ENCODE peak calls at places on chromosomes 13 and 19, in seven cellular contexts. P is CD4-positive, alpha-beta T cell; I is upper lobe of right lung; E is H1; W is psoas muscle; N is neural progenitor cell; R is fibroblast of lung. Y is an unnamed sample.
A peak's percentile ranks its signal among the peaks of the same experiment; 100 is the strongest.

GRCh38 chr19:8323781-8324185 is 2.5 kb downstream of the RPS28 start:
- DNase-seq in P (no peak), I (no peak), E (no peak), W (no peak), N (no peak), R (no peak), Y (no peak)

GRCh38 chr13:23455401-23456185 is 22.1 kb upstream of the SACS start:
- DNase-seq in P (no peak), I (no peak), E (no peak), W (no peak), N (no peak), R (peak; percentile 28), Y (no peak)

GRCh38 chr19:6047741-6048231 is 62.5 kb downstream of the RFX2 start:
- DNase-seq in P (no peak), I (no peak), E (peak; percentile 77), W (no peak), N (peak; percentile 80), R (peak; percentile 56), Y (peak; percentile 8)

GRCh38 chr13:31947105-31947504 is 84.5 kb upstream of the FRY start:
- DNase-seq in P (no peak), I (no peak), E (no peak), W (no peak), N (peak; percentile 16), R (no peak), Y (no peak)

GRCh38 chr13:98652721-98653470 is 76.0 kb upstream of the STK24 start:
- DNase-seq in P (no peak), I (no peak), E (no peak), W (no peak), N (no peak), R (no peak), Y (no peak)

GRCh38 chr13:50060718-50061117 is 45.5 kb downstream of the KCNRG start:
- DNase-seq in P (no peak), I (no peak), E (no peak), W (no peak), N (no peak), R (peak; percentile 27), Y (no peak)

GRCh38 chr19:43747557-43748204 is 7.1 kb downstream of the SMG9 start:
- DNase-seq in P (no peak), I (no peak), E (no peak), W (no peak), N (no peak), R (no peak), Y (no peak)

GRCh38 chr13:101979825-101980224 is 422.0 kb downstream of the FGF14 start:
- DNase-seq in P (no peak), I (no peak), E (no peak), W (no peak), N (no peak), R (no peak), Y (no peak)

GRCh38 chr13:36082396-36082795 is 48.8 kb downstream of the DCLK1 start:
- DNase-seq in P (no peak), I (no peak), E (no peak), W (no peak), N (no peak), R (no peak), Y (no peak)

GRCh38 chr13:72728290-72728605 is 525 bp downstream of the BORA start:
- DNase-seq in P (no peak), I (no peak), E (no peak), W (no peak), N (no peak), R (no peak), Y (no peak)

GRCh38 chr19:6105444-6105843 is 4.9 kb downstream of the RFX2 start:
- DNase-seq in P (no peak), I (no peak), E (no peak), W (no peak), N (no peak), R (no peak), Y (no peak)

GRCh38 chr19:33661336-33661735 is 39.6 kb downstream of the CHST8 start:
- DNase-seq in P (no peak), I (no peak), E (no peak), W (no peak), N (no peak), R (no peak), Y (no peak)

GRCh38 chr13:97574926-97575325 is 141.0 kb downstream of the RAP2A start:
- DNase-seq in P (no peak), I (no peak), E (peak; percentile 48), W (no peak), N (peak; percentile 53), R (peak; percentile 65), Y (no peak)

GRCh38 chr19:52028027-52028779 is at the start of gene ZNF614:
- DNase-seq in P (peak; percentile 71), I (peak; percentile 94), E (peak; percentile 95), W (peak; percentile 88), N (peak; percentile 92), R (peak; percentile 90), Y (peak; percentile 74)

GRCh38 chr19:21586341-21587116 is 81.1 kb downstream of the ZNF429 start:
- DNase-seq in P (no peak), I (peak; percentile 70), E (peak; percentile 72), W (peak; percentile 18), N (peak; percentile 41), R (no peak), Y (peak; percentile 23)

GRCh38 chr13:50726164-50726563 is 117.3 kb downstream of the DLEU7 start:
- DNase-seq in P (no peak), I (no peak), E (no peak), W (no peak), N (no peak), R (no peak), Y (no peak)

GRCh38 chr19:47447470-47448359 is 24.0 kb downstream of the SLC8A2 start:
- DNase-seq in P (peak; percentile 28), I (peak; percentile 79), E (peak; percentile 100), W (peak; percentile 37), N (peak; percentile 94), R (peak; percentile 31), Y (peak; percentile 51)

GRCh38 chr13:114283581-114283980 is 2.2 kb downstream of the UPF3A start:
- DNase-seq in P (no peak), I (no peak), E (no peak), W (no peak), N (no peak), R (no peak), Y (no peak)

GRCh38 chr13:111281751-111282311 is 38.6 kb upstream of the TEX29 start:
- DNase-seq in P (no peak), I (no peak), E (no peak), W (no peak), N (no peak), R (peak; percentile 83), Y (no peak)

GRCh38 chr13:111279253-111279652 is 41.2 kb upstream of the TEX29 start:
- DNase-seq in P (no peak), I (no peak), E (no peak), W (no peak), N (no peak), R (no peak), Y (no peak)

GRCh38 chr13:111280226-111280625 is 40.2 kb upstream of the TEX29 start:
- DNase-seq in P (no peak), I (no peak), E (no peak), W (no peak), N (no peak), R (no peak), Y (no peak)

GRCh38 chr13:111282425-111282824 is 38.0 kb upstream of the TEX29 start:
- DNase-seq in P (no peak), I (no peak), E (no peak), W (no peak), N (no peak), R (no peak), Y (no peak)

DNA sequence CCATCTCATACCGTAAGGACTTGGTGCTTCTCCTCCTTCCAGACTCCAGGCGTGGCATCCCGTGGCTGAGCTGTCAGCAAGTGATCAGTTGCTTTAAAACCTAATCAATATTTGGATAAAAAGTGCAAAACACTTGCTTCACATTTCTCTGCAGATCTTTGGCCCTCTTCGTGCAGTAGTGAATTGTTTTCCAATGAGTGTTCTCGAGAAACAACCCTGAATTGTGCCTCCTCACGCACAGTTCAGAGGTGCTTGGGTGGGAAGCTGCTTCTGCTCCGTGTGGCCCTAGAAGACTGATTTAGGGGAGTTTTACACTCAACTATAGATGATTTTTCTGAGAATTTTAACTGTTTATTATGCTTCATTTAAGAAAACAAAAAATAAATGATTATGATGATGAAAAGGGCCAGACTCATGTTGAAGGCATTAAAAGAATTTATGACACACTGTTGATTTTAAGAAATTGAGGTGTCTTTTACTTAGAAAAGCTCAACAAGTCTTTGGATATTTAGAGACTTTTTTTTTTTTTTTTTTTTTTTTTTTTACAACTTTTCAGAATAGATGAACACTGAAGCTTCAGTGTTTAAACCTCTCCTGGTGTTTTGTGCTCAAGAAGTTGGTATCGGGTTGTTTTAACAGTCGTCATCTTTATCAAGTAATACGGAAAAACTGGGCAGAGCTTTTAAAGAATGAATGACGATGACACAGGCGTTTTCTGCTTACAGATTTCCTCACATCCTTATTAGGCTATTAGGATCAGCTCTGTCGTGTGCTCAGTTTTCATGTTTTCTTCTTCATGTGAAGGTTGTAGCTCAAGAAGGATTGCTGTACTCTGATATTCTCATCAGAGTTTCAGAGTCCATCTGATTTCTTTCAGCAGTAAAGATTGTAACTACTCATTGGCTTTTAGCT is 39.5 kb upstream of the TEX29 start:
- DNase-seq in P (no peak), I (no peak), E (no peak), W (no peak), N (no peak), R (peak; percentile 91), Y (no peak)
- H3K27ac ChIP-seq in P (no peak overlapping the region), I (peak overlapping the region; percentile 43), E (no peak overlapping the region), W (peak overlapping the region; percentile 88), N (no peak overlapping the region), R (peak overlapping the region; percentile 92), Y (no peak overlapping the region)

GRCh38 chr13:41549491-41549890 is 92.1 kb downstream of the RGCC start:
- DNase-seq in P (no peak), I (no peak), E (no peak), W (no peak), N (no peak), R (no peak), Y (no peak)

GRCh38 chr13:41546372-41547252 is 89.3 kb downstream of the RGCC start:
- DNase-seq in P (no peak), I (no peak), E (no peak), W (no peak), N (no peak), R (peak; percentile 51), Y (no peak)

GRCh38 chr13:41548870-41549269 is 91.5 kb downstream of the RGCC start:
- DNase-seq in P (no peak), I (no peak), E (no peak), W (no peak), N (no peak), R (no peak), Y (no peak)

GRCh38 chr13:41548031-41548430 is 90.7 kb downstream of the RGCC start:
- DNase-seq in P (no peak), I (no peak), E (no peak), W (no peak), N (no peak), R (no peak), Y (no peak)

GRCh38 chr13:41547253-41548000 is 90.1 kb downstream of the RGCC start:
- DNase-seq in P (no peak), I (no peak), E (no peak), W (peak; percentile 25), N (no peak), R (no peak), Y (no peak)
- H3K27ac ChIP-seq in P (no peak overlapping the region), I (peak overlapping the region; percentile 25), E (no peak overlapping the region), W (no peak overlapping the region), N (no peak overlapping the region), R (no peak overlapping the region), Y (no peak overlapping the region)

GRCh38 chr13:110305949-110306339 is 1.0 kb downstream of the COL4A1 start:
- DNase-seq in P (no peak), I (no peak), E (no peak), W (no peak), N (no peak), R (peak; percentile 43), Y (no peak)
- H3K27ac ChIP-seq in P (no peak overlapping the region), I (peak overlapping the region; percentile 89), E (no peak overlapping the region), W (peak overlapping the region; percentile 84), N (no peak overlapping the region), R (peak overlapping the region; percentile 73), Y (no peak overlapping the region)

GRCh38 chr13:28533441-28534166 is 38.7 kb upstream of the FLT1 start:
- DNase-seq in P (no peak), I (no peak), E (no peak), W (no peak), N (no peak), R (no peak), Y (no peak)
- H3K27ac ChIP-seq in P (no peak overlapping the region), I (no peak overlapping the region), E (no peak overlapping the region), W (peak overlapping the region; percentile 61), N (no peak overlapping the region), R (no peak overlapping the region), Y (no peak overlapping the region)